ENCODE peak calls at places on chromosomes 3 and 15, in four cellular contexts. I is transverse colon, K is right atrium auricular region, F is sigmoid colon. Q is an unnamed sample.

GRCh38 chr15:51223771-51224229 is 114.6 kb downstream of the CYP19A1 start:
- DNase-seq in I (no peak), K (peak; percentile 63), F (no peak), Q (no peak)

GRCh38 chr3:12143949-12144504 is 14.7 kb downstream of the TIMP4 start:
- DNase-seq in I (peak; percentile 35), F (peak; percentile 87), K (peak; percentile 95), Q (peak; percentile 77)

GRCh38 chr3:22988566-22988965 is 214.6 kb upstream of the UBE2E2 start:
- DNase-seq in K (no peak), F (no peak), I (no peak), Q (no peak)

GRCh38 chr15:73369073-73369694 is 426 bp upstream of the HCN4 start:
- DNase-seq in F (no peak), K (no peak), I (no peak), Q (no peak)

GRCh38 chr3:30289324-30289723 is 317.1 kb upstream of the TGFBR2 start:
- DNase-seq in F (no peak), I (peak; percentile 13), K (no peak), Q (no peak)

GRCh38 chr3:123521179-123521969 is 63.5 kb downstream of the HACD2 start:
- DNase-seq in F (no peak), K (no peak), I (no peak), Q (no peak)

GRCh38 chr15:67013696-67014095 is 51.7 kb upstream of the SMAD3 start:
- DNase-seq in F (no peak), K (no peak), I (no peak), Q (peak; percentile 75)

GRCh38 chr15:40238927-40239591 is at the start of gene PAK6:
- DNase-seq in K (peak; percentile 62), I (peak; percentile 46), F (peak; percentile 66), Q (peak; percentile 96)

GRCh38 chr3:193841581-193841980 is 248.6 kb downstream of the OPA1 start:
- DNase-seq in I (no peak), F (no peak), K (peak; percentile 34), Q (no peak)

GRCh38 chr3:131033480-131034080 is 6.9 kb downstream of the NEK11 start:
- DNase-seq in I (no peak), K (no peak), F (no peak), Q (no peak)

GRCh38 chr3:187296915-187297314 is 5.4 kb upstream of the MASP1 start:
- DNase-seq in I (no peak), F (no peak), K (no peak), Q (no peak)

GRCh38 chr3:187296058-187296457 is 4.5 kb upstream of the MASP1 start:
- DNase-seq in K (no peak), F (no peak), I (no peak), Q (no peak)

GRCh38 chr3:187293977-187294376 is 2.4 kb upstream of the MASP1 start:
- DNase-seq in F (no peak), K (no peak), I (no peak), Q (no peak)

GRCh38 chr3:187293514-187293870 is 2.0 kb upstream of the MASP1 start:
- DNase-seq in K (no peak), F (no peak), I (no peak), Q (no peak)

DNA sequence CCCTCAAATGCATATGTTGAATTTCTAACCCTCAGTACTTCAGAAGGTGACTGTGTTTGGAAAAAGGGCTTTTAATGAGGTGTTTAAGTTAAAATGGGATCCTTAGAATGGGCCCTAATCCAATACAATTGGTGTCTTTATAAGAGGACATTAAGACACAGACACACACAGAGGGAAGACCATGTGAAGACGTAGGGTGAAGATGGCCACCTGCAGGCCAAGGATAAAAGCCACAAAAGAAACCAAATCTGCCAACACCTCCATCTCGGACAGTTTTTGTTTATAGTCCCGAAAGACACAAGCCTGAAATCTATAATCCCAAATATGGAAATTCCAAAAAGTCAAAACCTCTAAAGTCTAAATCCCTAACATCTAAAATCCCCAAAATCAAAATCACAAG is 4.1 kb upstream of the MASP1 start:
- DNase-seq in K (no peak), I (no peak), F (no peak), Q (no peak)
- TF ChIP-seq CTCF in K (no peak), I (peak; percentile 17), F (no peak), Q (no peak)

GRCh38 chr3:147424325-147424910 is 15.3 kb downstream of the ZIC1 start:
- DNase-seq in I (no peak), K (no peak), F (no peak), Q (no peak)
- H3K4me3 ChIP-seq in I (no peak overlapping the region), K (no peak overlapping the region), F (no peak overlapping the region), Q (no peak overlapping the region)

GRCh38 chr15:89142423-89142822 is 54.2 kb downstream of the ABHD2 start:
- DNase-seq in F (no peak), I (no peak), K (no peak), Q (no peak)
- H3K4me1 ChIP-seq in F (no peaks in the 10 kb centered on the region), I (peaks cover 9% of the 10 kb centered on the region), K (no peaks in the 10 kb centered on the region), Q (peaks cover 11% of the 10 kb centered on the region)

GRCh38 chr15:48855501-48856440 is 22.2 kb upstream of the EID1 start:
- DNase-seq in K (no peak), I (peak; percentile 40), F (no peak), Q (no peak)
- TF ChIP-seq CTCF in K (no peak), I (peak; percentile 48), F (peak; percentile 42), Q (peak; percentile 51)

Q was measured in kidney.